ENCODE peak calls at places on chromosomes 13 and 19, in nine cellular contexts. C, U, V, A, S, Z, I, G and L are unnamed samples.

GRCh38 chr13:42266464-42266863 is 5.5 kb upstream of the AKAP11 start:
- DNase-seq in C (no peak), U (no peak), V (no peak), A (no peak), S (no peak), Z (no peak), I (peak; percentile 14), G (no peak), L (no peak)

GRCh38 chr19:45526143-45526542 is 18.9 kb downstream of the VASP start:
- DNase-seq in C (no peak), U (peak; percentile 70), V (no peak), A (peak; percentile 68), S (peak; percentile 68), Z (peak; percentile 61), I (peak; percentile 63), G (peak; percentile 70), L (peak; percentile 89)

GRCh38 chr13:113083402-113084061 is 22.1 kb upstream of the F7 start:
- DNase-seq in C (no peak), U (peak; percentile 97), V (peak; percentile 7), A (peak; percentile 41), S (no peak), Z (peak; percentile 76), I (no peak), G (no peak), L (no peak)

GRCh38 chr19:48490980-48491792 is 20.4 kb downstream of the LMTK3 start:
- DNase-seq in C (peak; percentile 55), U (peak; percentile 57), V (no peak), A (peak; percentile 66), S (no peak), Z (no peak), I (no peak), G (peak; percentile 56), L (no peak)

GRCh38 chr13:95527955-95528354 is 24.6 kb upstream of the CLDN10 start:
- DNase-seq in C (no peak), U (no peak), V (no peak), A (no peak), S (no peak), Z (no peak), I (no peak), G (no peak), L (no peak)

GRCh38 chr13:49357694-49358093 is 86.2 kb downstream of the CAB39L start:
- DNase-seq in C (no peak), U (no peak), V (no peak), A (no peak), S (no peak), Z (no peak), I (peak; percentile 56), G (no peak), L (no peak)

GRCh38 chr19:45564131-45564780 is 20.3 kb downstream of the OPA3 start:
- DNase-seq in C (no peak), U (no peak), V (no peak), A (no peak), S (no peak), Z (no peak), I (no peak), G (no peak), L (no peak)

GRCh38 chr13:63972328-63972727 is 2556.7 kb upstream of the PCDH20 start:
- DNase-seq in C (no peak), U (no peak), V (no peak), A (no peak), S (no peak), Z (no peak), I (no peak), G (no peak), L (no peak)

GRCh38 chr13:99063952-99064351 is 86.1 kb upstream of the DOCK9 start:
- DNase-seq in C (no peak), U (no peak), V (no peak), A (no peak), S (no peak), Z (no peak), I (no peak), G (no peak), L (no peak)

GRCh38 chr13:42538996-42539395 is 35.0 kb upstream of the TNFSF11 start:
- DNase-seq in C (no peak), U (no peak), V (no peak), A (no peak), S (no peak), Z (no peak), I (no peak), G (no peak), L (no peak)

GRCh38 chr13:95352486-95352885 is 51.2 kb upstream of the ABCC4 start:
- DNase-seq in C (no peak), U (no peak), V (no peak), A (no peak), S (no peak), Z (no peak), I (no peak), G (no peak), L (no peak)

GRCh38 chr13:48126944-48127814 is 32.3 kb upstream of the MED4 start:
- DNase-seq in C (peak; percentile 13), U (peak; percentile 19), V (peak; percentile 42), A (peak; percentile 19), S (peak; percentile 54), Z (peak; percentile 84), I (peak; percentile 82), G (peak; percentile 29), L (peak; percentile 74)

GRCh38 chr19:13986348-13986904 is 19.7 kb downstream of the RFX1 start:
- DNase-seq in C (peak; percentile 97), U (peak; percentile 69), V (no peak), A (peak; percentile 90), S (no peak), Z (peak; percentile 85), I (no peak), G (peak; percentile 82), L (peak; percentile 77)

GRCh38 chr19:13441810-13442512 is 64.3 kb downstream of the CACNA1A start:
- DNase-seq in C (peak; percentile 24), U (peak; percentile 5), V (no peak), A (peak; percentile 20), S (peak; percentile 79), Z (peak; percentile 15), I (peak; percentile 67), G (no peak), L (peak; percentile 57)

GRCh38 chr13:101452519-101453485 is at the start of gene ITGBL1:
- DNase-seq in C (no peak), U (peak; percentile 16), V (no peak), A (no peak), S (no peak), Z (peak; percentile 25), I (peak; percentile 84), G (no peak), L (no peak)

GRCh38 chr13:101451641-101452040 is 834 bp upstream of the ITGBL1 start:
- DNase-seq in C (no peak), U (no peak), V (no peak), A (no peak), S (no peak), Z (no peak), I (no peak), G (no peak), L (no peak)

GRCh38 chr13:101455863-101456262 is 3.4 kb downstream of the ITGBL1 start:
- DNase-seq in C (no peak), U (no peak), V (peak; percentile 68), A (no peak), S (no peak), Z (no peak), I (peak; percentile 94), G (no peak), L (no peak)

GRCh38 chr13:101454767-101455166 is 2.3 kb downstream of the ITGBL1 start:
- DNase-seq in C (no peak), U (no peak), V (peak; percentile 27), A (no peak), S (no peak), Z (no peak), I (peak; percentile 44), G (no peak), L (no peak)

GRCh38 chr13:101453784-101454201 is 1.3 kb downstream of the ITGBL1 start:
- DNase-seq in C (no peak), U (peak; percentile 64), V (no peak), A (peak; percentile 9), S (no peak), Z (peak; percentile 17), I (peak; percentile 71), G (peak; percentile 47), L (peak; percentile 20)
- H3K4me1 ChIP-seq in C (no peaks in the 10 kb centered on the region), U (peaks cover 13% of the 10 kb centered on the region), V (peaks cover 34% of the 10 kb centered on the region), A (peaks cover 8% of the 10 kb centered on the region), S (no peaks in the 10 kb centered on the region), Z (peaks cover 15% of the 10 kb centered on the region), I (peaks cover 63% of the 10 kb centered on the region), G (no peaks in the 10 kb centered on the region), L (no peaks in the 10 kb centered on the region)

GRCh38 chr13:34006011-34006410 is 188.1 kb downstream of the RFC3 start:
- DNase-seq in C (no peak), U (no peak), V (no peak), A (no peak), S (no peak), Z (no peak), I (no peak), G (no peak), L (no peak)
- H3K4me1 ChIP-seq in C (no peaks in the 10 kb centered on the region), U (no peaks in the 10 kb centered on the region), V (no peaks in the 10 kb centered on the region), A (no peaks in the 10 kb centered on the region), S (no peaks in the 10 kb centered on the region), Z (peaks cover 11% of the 10 kb centered on the region), I (no peaks in the 10 kb centered on the region), G (no peaks in the 10 kb centered on the region), L (no peaks in the 10 kb centered on the region)

DNA sequence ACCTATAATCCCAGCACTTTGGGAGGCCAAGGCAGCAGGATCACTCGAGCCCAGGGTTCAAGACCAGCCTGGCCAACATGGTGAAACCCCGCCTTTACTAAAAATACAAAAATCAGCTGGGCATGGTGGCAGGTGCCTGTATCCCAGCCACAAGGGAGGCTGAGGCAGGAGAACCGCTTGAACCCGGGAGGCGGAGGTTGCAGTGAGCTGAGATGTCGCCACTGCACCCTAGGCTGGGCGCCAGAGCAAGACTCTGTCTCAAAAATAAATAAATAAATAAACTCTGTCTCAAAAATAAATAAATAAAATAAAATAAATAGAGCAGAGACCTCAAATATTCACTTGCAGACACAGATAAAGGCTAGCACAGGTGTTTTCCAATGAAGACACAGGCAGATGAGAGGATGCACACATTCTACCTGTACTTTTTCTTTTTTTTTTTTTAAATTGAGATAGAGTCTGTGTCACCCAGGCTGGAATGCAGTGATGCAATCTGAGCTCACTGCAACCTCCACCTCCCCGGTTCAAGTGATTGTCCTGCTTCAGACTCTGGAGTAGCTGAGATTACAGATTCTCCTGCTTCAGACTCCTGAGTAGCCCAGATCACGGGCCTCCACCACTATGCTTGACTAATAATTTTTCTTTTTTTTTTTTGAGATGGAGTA is 2.7 kb upstream of the RPS16 start:
- DNase-seq in C (no peak), U (no peak), V (peak; percentile 99), A (no peak), S (no peak), Z (no peak), I (peak; percentile 35), G (no peak), L (no peak)
- H3K4me1 ChIP-seq in C (peaks cover 24% of the 10 kb centered on the region), U (peaks cover 19% of the 10 kb centered on the region), V (peaks cover 50% of the 10 kb centered on the region), A (peaks cover 32% of the 10 kb centered on the region), S (peaks cover 9% of the 10 kb centered on the region), Z (peaks cover 36% of the 10 kb centered on the region), I (peaks cover 24% of the 10 kb centered on the region), G (peaks cover 29% of the 10 kb centered on the region), L (peaks cover 24% of the 10 kb centered on the region)

DNA sequence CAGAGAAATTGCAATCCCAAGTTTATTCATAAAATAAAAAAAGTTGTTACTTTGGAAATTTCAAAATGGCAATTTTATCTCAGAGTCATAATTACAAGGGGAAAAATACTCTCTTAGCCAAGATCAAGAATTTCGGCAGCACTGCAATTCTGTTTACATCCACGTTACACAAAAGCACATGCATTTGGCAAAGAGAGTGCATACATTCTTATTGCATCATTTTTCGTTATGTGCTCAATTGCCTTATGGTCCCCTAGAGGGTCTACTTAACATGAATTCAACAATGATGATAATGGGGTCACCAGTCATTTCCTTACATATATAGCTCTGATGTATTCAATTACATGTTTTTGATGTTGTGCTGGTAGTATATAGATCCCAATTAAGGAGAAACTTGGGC is 498.0 kb downstream of the DIAPH3 start:
- DNase-seq in C (no peak), U (no peak), V (no peak), A (no peak), S (no peak), Z (no peak), I (no peak), G (no peak), L (no peak)
- H3K4me1 ChIP-seq in C (no peaks in the 10 kb centered on the region), U (no peaks in the 10 kb centered on the region), V (no peaks in the 10 kb centered on the region), A (peaks cover 3% of the 10 kb centered on the region), S (peaks cover under 1% of the 10 kb centered on the region), Z (peaks cover 15% of the 10 kb centered on the region), I (peaks cover 3% of the 10 kb centered on the region), G (no peaks in the 10 kb centered on the region), L (no peaks in the 10 kb centered on the region)